ENCODE peak calls at places on chromosomes 11 and 22, in nine cellular contexts. T is GM12865, H is H9, V is cardiac fibroblast, P is AG04450, X is sigmoid colon, N is astrocyte of the cerebellum, Y is fibroblast of mammary gland, F is astrocyte of the spinal cord. S is an unnamed sample.

GRCh38 chr22:45105281-45105700 is 58.4 kb upstream of the NUP50 start:
- DNase-seq in T (no peak), H (no peak), V (peak; percentile 99), P (peak; percentile 77), X (no peak), N (no peak), Y (peak; percentile 97), F (no peak), S (no peak)

GRCh38 chr11:118241191-118242098 is 10.7 kb downstream of the MPZL3 start:
- DNase-seq in T (peak; percentile 75), H (no peak), V (peak; percentile 54), P (no peak), X (no peak), N (no peak), Y (no peak), F (no peak), S (peak; percentile 60)

GRCh38 chr11:134062255-134063030 is 6.4 kb upstream of the JAM3 start:
- DNase-seq in T (no peak), H (no peak), V (no peak), P (no peak), X (no peak), N (no peak), Y (peak; percentile 30), F (no peak), S (no peak)

GRCh38 chr11:71247551-71248250 is 4.7 kb downstream of the SHANK2 start:
- DNase-seq in T (no peak), H (peak; percentile 74), V (no peak), P (no peak), X (peak; percentile 54), N (no peak), Y (no peak), F (no peak), S (no peak)

GRCh38 chr11:29676993-29677392 is 339.8 kb downstream of the KCNA4 start:
- DNase-seq in T (no peak), H (no peak), V (no peak), P (no peak), X (no peak), N (no peak), Y (no peak), F (no peak), S (no peak)

GRCh38 chr11:61356701-61357100 is 5.0 kb downstream of the CYB561A3 start:
- DNase-seq in T (no peak), H (no peak), V (no peak), P (no peak), X (no peak), N (no peak), Y (no peak), F (no peak), S (no peak)

GRCh38 chr22:23192558-23192957 is 12.2 kb downstream of the BCR start:
- DNase-seq in T (no peak), H (no peak), V (no peak), P (no peak), X (no peak), N (no peak), Y (no peak), F (no peak), S (no peak)

GRCh38 chr22:27388090-27388600 is 413.4 kb downstream of the MN1 start:
- DNase-seq in T (peak; percentile 21), H (no peak), V (no peak), P (no peak), X (no peak), N (no peak), Y (no peak), F (no peak), S (no peak)

GRCh38 chr11:2103666-2104523 is 35.3 kb downstream of the IGF2 start:
- DNase-seq in T (no peak), H (no peak), V (no peak), P (no peak), X (peak; percentile 55), N (no peak), Y (no peak), F (no peak), S (no peak)

GRCh38 chr22:43110444-43110926 is at the start of gene BIK:
- DNase-seq in T (peak; percentile 82), H (peak; percentile 75), V (peak; percentile 31), P (no peak), X (no peak), N (no peak), Y (peak; percentile 14), F (no peak), S (peak; percentile 58)

GRCh38 chr11:122037911-122038310 is 78.1 kb downstream of the BLID start:
- DNase-seq in T (no peak), H (no peak), V (no peak), P (no peak), X (no peak), N (no peak), Y (no peak), F (no peak), S (no peak)

GRCh38 chr11:6245536-6245935 is 6.6 kb downstream of the CNGA4 start:
- DNase-seq in T (no peak), H (no peak), V (no peak), P (no peak), X (no peak), N (no peak), Y (no peak), F (no peak), S (no peak)

GRCh38 chr11:14411818-14412217 is 52.8 kb upstream of the RRAS2 start:
- DNase-seq in T (no peak), H (no peak), V (peak; percentile 93), P (peak; percentile 61), X (peak; percentile 74), N (peak; percentile 49), Y (peak; percentile 97), F (peak; percentile 49), S (no peak)

DNA sequence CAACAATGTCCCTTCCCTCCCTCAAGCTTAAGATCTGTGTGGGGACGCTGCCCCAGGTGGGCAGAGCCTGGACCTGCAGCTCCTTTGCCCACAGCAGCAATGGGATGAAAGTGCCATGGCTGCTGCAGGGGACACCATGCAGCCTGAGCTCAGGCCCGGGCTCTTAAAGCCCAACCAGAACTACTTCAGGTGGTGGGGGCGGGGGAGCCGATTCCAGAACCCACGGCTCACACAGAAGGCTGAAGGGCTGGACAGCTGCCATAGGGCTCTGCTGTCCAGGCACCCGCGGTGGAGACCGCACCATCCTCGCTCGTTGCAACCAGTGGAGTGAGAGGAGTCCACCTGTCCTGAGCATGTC is 12.5 kb downstream of the CHID1 start:
- DNase-seq in T (no peak), H (peak; percentile 58), V (peak; percentile 13), P (no peak), X (no peak), N (no peak), Y (peak; percentile 16), F (peak; percentile 14), S (no peak)
- TF ChIP-seq CTCF in T (no peak), H (peak; percentile 41), V (peak; percentile 37), P (peak; percentile 35), X (no peak), N (peak; percentile 59), Y (no peak), F (peak; percentile 55), S (peak; percentile 18)

GRCh38 chr22:41821449-41822030 is 11.4 kb upstream of the SREBF2 start:
- DNase-seq in T (no peak), H (no peak), V (no peak), P (no peak), X (no peak), N (no peak), Y (no peak), F (no peak), S (no peak)

GRCh38 chr22:41825376-41825775 is 7.5 kb upstream of the SREBF2 start:
- DNase-seq in T (no peak), H (no peak), V (peak; percentile 36), P (no peak), X (no peak), N (no peak), Y (peak; percentile 42), F (no peak), S (no peak)

GRCh38 chr22:41826001-41826400 is 6.9 kb upstream of the SREBF2 start:
- DNase-seq in T (no peak), H (no peak), V (no peak), P (no peak), X (no peak), N (no peak), Y (no peak), F (no peak), S (no peak)

GRCh38 chr22:41820447-41820846 is 12.5 kb upstream of the SREBF2 start:
- DNase-seq in T (no peak), H (no peak), V (no peak), P (no peak), X (no peak), N (no peak), Y (no peak), F (no peak), S (no peak)

DNA sequence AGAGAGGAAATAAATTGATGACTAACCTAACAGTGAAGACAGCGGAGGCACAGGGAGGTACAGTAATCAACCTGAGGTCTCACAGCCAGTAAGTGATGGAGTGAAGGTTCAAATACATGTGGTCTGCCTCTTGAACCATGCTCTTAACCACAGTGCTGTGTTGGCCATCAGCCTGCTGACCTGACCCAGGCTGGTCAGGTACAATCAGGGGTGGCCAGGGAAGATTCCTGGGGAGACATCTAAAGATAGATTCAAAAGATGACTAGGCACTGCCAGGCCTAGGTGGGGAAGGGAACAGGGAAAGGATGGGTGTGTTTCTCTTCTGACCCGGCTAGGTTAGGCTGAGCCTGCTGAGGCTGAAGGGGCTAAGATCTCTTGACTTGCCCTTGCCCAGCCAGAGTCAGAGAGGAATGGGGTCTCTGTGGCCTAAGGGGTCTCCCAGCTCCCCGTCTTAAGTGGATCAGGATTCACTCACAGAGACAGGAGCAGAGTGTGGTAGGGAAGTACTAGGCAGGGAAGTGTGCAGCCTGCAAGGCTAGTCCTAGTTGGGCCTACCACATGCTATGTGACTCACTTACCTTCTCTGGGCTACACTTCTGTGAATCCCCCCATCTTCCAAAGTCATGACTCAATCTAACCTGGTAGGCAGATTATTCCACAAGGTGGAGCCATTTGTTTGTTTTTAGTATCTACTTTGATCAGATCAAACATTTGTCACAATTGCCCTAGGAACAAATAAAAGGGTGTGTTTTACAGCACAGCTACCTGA is 10.4 kb upstream of the SREBF2 start:
- DNase-seq in T (peak; percentile 67), H (no peak), V (peak; percentile 81), P (no peak), X (no peak), N (peak; percentile 66), Y (peak; percentile 85), F (peak; percentile 69), S (peak; percentile 69)
- TF ChIP-seq CTCF in T (peak; percentile 34), H (peak; percentile 61), V (peak; percentile 37), P (peak; percentile 42), X (peak; percentile 39), N (peak; percentile 50), Y (peak; percentile 51), F (peak; percentile 42), S (peak; percentile 55)

DNA sequence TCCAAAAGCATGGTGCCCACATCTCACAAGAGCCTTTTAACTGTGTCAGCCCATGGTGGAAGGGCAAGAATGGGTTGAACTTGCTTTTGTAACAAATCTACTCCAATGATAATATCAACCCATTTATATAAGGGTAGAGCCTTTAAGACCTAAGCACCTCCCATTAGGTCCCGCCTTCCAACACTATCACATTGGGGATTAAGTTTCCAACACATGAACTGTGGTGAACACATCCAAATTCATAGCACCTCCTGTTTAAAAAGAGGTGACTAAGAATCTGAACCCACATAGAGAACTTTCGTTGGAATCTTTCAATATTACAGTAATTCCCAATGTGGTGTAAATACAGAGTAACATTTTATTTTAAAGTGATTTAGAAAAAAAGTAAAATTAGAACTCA is 9.2 kb upstream of the CNTF start:
- DNase-seq in T (no peak), H (no peak), V (no peak), P (no peak), X (no peak), N (no peak), Y (no peak), F (no peak), S (no peak)
- TF ChIP-seq CTCF in T (no peak), H (no peak), V (no peak), P (no peak), X (no peak), N (no peak), Y (no peak), F (no peak), S (no peak)

GRCh38 chr11:113494021-113494420 is 18.8 kb upstream of the DRD2 start:
- DNase-seq in T (no peak), H (no peak), V (peak; percentile 12), P (no peak), X (no peak), N (no peak), Y (no peak), F (no peak), S (no peak)
- TF ChIP-seq CTCF in T (no peak), H (no peak), V (peak; percentile 1), P (peak; percentile 32), X (no peak), N (no peak), Y (no peak), F (no peak), S (no peak)